ENCODE peak calls at places on chromosome 18, in seven cellular contexts. R is tibial nerve, L is IMR-90, N is hepatocyte, I is pancreas, X is cardiac fibroblast, F is OCI-LY7. W is an unnamed sample.

GRCh38 chr18:60466671-60467070 is 94.1 kb upstream of the MC4R start:
- DNase-seq in R (no peak), X (peak; percentile 16), L (no peak), N (no peak), I (no peak), F (no peak), W (no peak)

GRCh38 chr18:32674491-32674890 is 98.3 kb downstream of the KLHL14 start:
- DNase-seq in N (no peak), X (no peak), R (no peak), L (no peak), I (no peak), F (peak; percentile 25), W (no peak)

GRCh38 chr18:69217271-69217670 is 183.4 kb upstream of the DOK6 start:
- DNase-seq in L (no peak), R (no peak), I (no peak), X (no peak), N (no peak), F (no peak), W (no peak)

GRCh38 chr18:44898536-44898935 is 217.8 kb downstream of the SETBP1 start:
- DNase-seq in X (no peak), I (no peak), L (no peak), R (no peak), N (no peak), F (no peak), W (no peak)

GRCh38 chr18:3710712-3711269 is 260.8 kb downstream of the TGIF1 start:
- DNase-seq in R (no peak), F (peak; percentile 20), N (peak; percentile 52), I (no peak), X (peak; percentile 25), L (no peak), W (no peak)

GRCh38 chr18:44564922-44565321 is 115.8 kb upstream of the SETBP1 start:
- DNase-seq in R (no peak), X (peak; percentile 68), I (no peak), L (peak; percentile 8), N (peak; percentile 7), F (no peak), W (no peak)

GRCh38 chr18:48139427-48140347 is 209.2 kb upstream of the SMAD2 start:
- DNase-seq in F (no peak), R (no peak), L (no peak), I (peak; percentile 83), X (no peak), N (no peak), W (no peak)

GRCh38 chr18:67410671-67411070 is 105.8 kb downstream of the DSEL start:
- DNase-seq in N (no peak), F (no peak), R (no peak), X (peak; percentile 67), I (no peak), L (peak; percentile 49), W (no peak)

GRCh38 chr18:41324020-41324791 is 630.8 kb upstream of the PIK3C3 start:
- DNase-seq in N (no peak), F (no peak), I (no peak), L (peak; percentile 17), X (no peak), R (no peak), W (no peak)

GRCh38 chr18:48902023-48902855 is 48.5 kb downstream of the SMAD7 start:
- DNase-seq in X (peak; percentile 97), I (peak; percentile 92), N (peak; percentile 90), L (peak; percentile 91), F (no peak), R (peak; percentile 56), W (peak; percentile 77)

GRCh38 chr18:22606563-22607283 is 189.0 kb upstream of the CTAGE1 start:
- DNase-seq in F (no peak), L (peak; percentile 54), X (peak; percentile 67), I (no peak), R (no peak), N (peak; percentile 52), W (no peak)

GRCh38 chr18:48238636-48239035 is 170.5 kb downstream of the ZBTB7C start:
- DNase-seq in L (no peak), F (no peak), I (no peak), R (no peak), X (no peak), N (no peak), W (no peak)

GRCh38 chr18:27921904-27922541 is 254.9 kb downstream of the CDH2 start:
- DNase-seq in R (no peak), N (peak; percentile 68), X (peak; percentile 36), I (no peak), L (peak; percentile 68), F (no peak), W (no peak)

GRCh38 chr18:6776193-6776592 is 46.7 kb downstream of the ARHGAP28 start:
- DNase-seq in L (peak; percentile 95), X (peak; percentile 91), R (no peak), I (no peak), N (peak; percentile 69), F (no peak), W (no peak)

GRCh38 chr18:55910328-55910727 is 322.3 kb upstream of the TCF4 start:
- DNase-seq in L (peak; percentile 26), N (no peak), F (no peak), I (no peak), X (no peak), R (no peak), W (no peak)

GRCh38 chr18:55912071-55912470 is 324.1 kb upstream of the TCF4 start:
- DNase-seq in X (peak; percentile 39), I (no peak), F (no peak), L (no peak), N (no peak), R (no peak), W (no peak)

GRCh38 chr18:55906533-55906932 is 318.5 kb upstream of the TCF4 start:
- DNase-seq in N (no peak), X (no peak), R (no peak), I (no peak), F (no peak), L (no peak), W (no peak)

GRCh38 chr18:55907352-55908045 is 319.5 kb upstream of the TCF4 start:
- DNase-seq in I (no peak), F (no peak), X (peak; percentile 28), N (no peak), R (no peak), L (peak; percentile 13), W (no peak)

GRCh38 chr18:55908790-55909408 is 320.9 kb upstream of the TCF4 start:
- DNase-seq in L (peak; percentile 26), F (no peak), R (no peak), N (no peak), X (no peak), I (no peak), W (no peak)
- TF ChIP-seq CTCF in L (no peak), F (no peak), R (no peak), N (no peak), X (no peak), I (no peak), W (no peak)

DNA sequence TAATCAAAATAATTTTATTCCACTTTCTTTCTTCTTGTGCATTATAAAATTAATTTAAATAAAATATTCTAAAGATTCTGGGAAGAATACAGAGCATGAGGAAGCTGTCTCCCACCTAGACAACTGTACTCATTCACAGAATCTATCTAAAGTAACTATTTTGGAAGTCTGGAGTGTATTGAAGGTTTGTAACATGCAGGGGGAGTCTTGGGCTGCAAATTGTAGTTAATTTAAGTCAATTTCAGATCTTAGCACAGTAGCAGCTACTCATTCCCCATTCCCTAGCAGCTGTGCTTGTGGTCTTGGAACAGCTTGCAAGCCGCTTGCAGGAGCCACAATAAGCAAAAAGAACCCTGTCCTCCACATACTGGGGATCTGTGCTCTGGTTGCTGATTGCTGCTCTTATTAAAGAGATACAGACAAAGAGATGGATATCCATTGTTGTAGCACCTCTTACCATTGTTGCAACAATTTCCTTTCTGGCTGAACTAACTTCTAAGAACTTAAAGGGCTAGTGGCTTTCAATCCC is 1775.3 kb upstream of the PIK3C3 start:
- DNase-seq in R (no peak), F (no peak), L (peak; percentile 0), X (no peak), I (no peak), N (no peak), W (no peak)
- TF ChIP-seq CTCF in R (no peak), F (no peak), L (no peak), X (no peak), I (no peak), N (no peak), W (no peak)

GRCh38 chr18:73136134-73136533 is 268.3 kb upstream of the NETO1 start:
- DNase-seq in X (no peak), N (peak; percentile 8), L (no peak), R (no peak), I (no peak), F (no peak), W (no peak)
- TF ChIP-seq CTCF in X (no peak), N (peak; percentile 50), L (peak; percentile 37), R (no peak), I (peak; percentile 9), F (peak; percentile 35), W (no peak)

GRCh38 chr18:50058731-50059130 is 136.2 kb downstream of the MYO5B start:
- DNase-seq in X (no peak), R (no peak), L (no peak), N (no peak), I (no peak), F (no peak), W (no peak)
- TF ChIP-seq CTCF in X (no peak), R (no peak), L (no peak), N (no peak), I (no peak), F (no peak), W (no peak)

DNA sequence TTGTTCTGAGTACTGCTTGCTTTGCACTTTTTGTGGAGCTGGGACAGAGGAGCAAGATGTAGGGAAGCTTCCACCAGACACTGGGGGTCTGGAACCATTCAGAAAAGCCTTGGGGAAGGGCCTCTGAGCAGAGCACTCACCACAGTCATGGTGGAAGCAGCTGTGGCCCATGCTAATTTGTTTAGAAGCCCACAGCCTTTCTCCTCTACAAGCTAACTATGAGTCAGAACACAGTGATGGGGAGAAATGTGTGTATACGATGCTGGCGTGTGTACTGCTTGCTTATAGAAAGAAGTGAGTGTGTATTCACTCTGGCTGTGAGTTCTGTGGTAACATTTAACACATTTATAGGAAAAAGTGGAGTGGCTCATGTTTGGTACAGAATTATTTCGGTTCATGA is 157.0 kb upstream of the ACAA2 start:
- DNase-seq in X (no peak), N (no peak), L (no peak), I (no peak), F (no peak), R (no peak), W (no peak)
- TF ChIP-seq CTCF in X (no peak), N (no peak), L (no peak), I (no peak), F (no peak), R (no peak), W (no peak)

GRCh38 chr18:10015288-10015701 is 101.5 kb downstream of the VAPA start:
- DNase-seq in X (peak; percentile 67), L (peak; percentile 17), F (no peak), I (no peak), R (no peak), N (peak; percentile 26), W (no peak)

GRCh38 chr18:10017048-10017447 is 103.2 kb downstream of the VAPA start:
- DNase-seq in F (no peak), N (no peak), L (no peak), R (no peak), I (no peak), X (no peak), W (no peak)

GRCh38 chr18:10013621-10014543 is 100.1 kb downstream of the VAPA start:
- DNase-seq in X (no peak), N (no peak), F (peak; percentile 11), I (no peak), R (no peak), L (no peak), W (no peak)

GRCh38 chr18:10012526-10012925 is 98.7 kb downstream of the VAPA start:
- DNase-seq in F (no peak), R (no peak), I (no peak), N (no peak), L (no peak), X (no peak), W (no peak)

GRCh38 chr18:10015941-10016819 is 102.4 kb downstream of the VAPA start:
- DNase-seq in X (peak; percentile 98), L (peak; percentile 96), I (no peak), R (no peak), F (peak; percentile 35), N (peak; percentile 63), W (no peak)
- TF ChIP-seq CTCF in X (peak; percentile 56), L (peak; percentile 64), I (no peak), R (peak; percentile 18), F (peak; percentile 25), N (peak; percentile 55), W (no peak)